ENCODE peak calls at places on chromosomes 6 and 20, in six cellular contexts. H is fibroblast of lung, G is HL-60, R is HCT116, V is dorsolateral prefrontal cortex, C is cardiac fibroblast. O is an unnamed sample.

GRCh38 chr6:30555428-30556005 is 772 bp downstream of the GNL1 start:
- DNase-seq in H (peak; percentile 44), G (no peak), R (no peak), V (peak; percentile 66), C (peak; percentile 27), O (no peak)

GRCh38 chr20:3330046-3330741 is 77.3 kb downstream of the DNAAF9 start:
- DNase-seq in H (peak; percentile 61), G (peak; percentile 45), R (no peak), V (no peak), C (peak; percentile 53), O (peak; percentile 21)

GRCh38 chr6:79824231-79824630 is 123.1 kb downstream of the ELOVL4 start:
- DNase-seq in H (peak; percentile 28), G (no peak), R (no peak), V (no peak), C (peak; percentile 38), O (no peak)

GRCh38 chr20:45044084-45044573 is 56.8 kb downstream of the KCNS1 start:
- DNase-seq in H (peak; percentile 89), G (peak; percentile 66), R (peak; percentile 57), V (no peak), C (peak; percentile 90), O (peak; percentile 63)

GRCh38 chr20:38883981-38884733 is 42.1 kb upstream of the FAM83D start:
- DNase-seq in H (no peak), G (peak; percentile 24), R (no peak), V (peak; percentile 45), C (no peak), O (no peak)

GRCh38 chr6:139765825-139766285 is 391.4 kb upstream of the CITED2 start:
- DNase-seq in H (peak; percentile 74), G (no peak), R (peak; percentile 55), V (no peak), C (peak; percentile 61), O (no peak)

GRCh38 chr6:37915463-37915862 is 95.9 kb downstream of the ZFAND3 start:
- DNase-seq in H (no peak), G (no peak), R (no peak), V (no peak), C (no peak), O (no peak)

GRCh38 chr6:156988276-156989158 is 211.3 kb downstream of the ARID1B start:
- DNase-seq in H (no peak), G (peak; percentile 12), R (no peak), V (no peak), C (peak; percentile 22), O (no peak)

GRCh38 chr6:7467007-7467897 is 74.2 kb upstream of the DSP start:
- DNase-seq in H (no peak), G (no peak), R (no peak), V (no peak), C (no peak), O (no peak)

GRCh38 chr6:32796848-32797776 is 19.7 kb downstream of the HLA-DOB start:
- DNase-seq in H (peak; percentile 68), G (peak; percentile 70), R (peak; percentile 31), V (peak; percentile 79), C (peak; percentile 71), O (no peak)

GRCh38 chr6:16474834-16475781 is 236.7 kb downstream of the GMPR start:
- DNase-seq in H (no peak), G (no peak), R (no peak), V (no peak), C (no peak), O (no peak)

GRCh38 chr6:84220809-84221409 is 6.5 kb downstream of the CEP162 start:
- DNase-seq in H (peak; percentile 61), G (no peak), R (peak; percentile 10), V (no peak), C (peak; percentile 65), O (peak; percentile 7)

GRCh38 chr6:70957284-70957617 is 391 bp upstream of the B3GAT2 start:
- DNase-seq in H (peak; percentile 4), G (no peak), R (no peak), V (no peak), C (no peak), O (no peak)

GRCh38 chr6:27896398-27896796 is 15.8 kb downstream of the OR2B2 start:
- DNase-seq in H (no peak), G (no peak), R (no peak), V (no peak), C (no peak), O (no peak)
- H3K4me3 ChIP-seq in H (no peak overlapping the region), G (peak overlapping the region; percentile 51), R (no peak overlapping the region), V (no peak overlapping the region), C (no peak overlapping the region), O (no peak overlapping the region)

DNA sequence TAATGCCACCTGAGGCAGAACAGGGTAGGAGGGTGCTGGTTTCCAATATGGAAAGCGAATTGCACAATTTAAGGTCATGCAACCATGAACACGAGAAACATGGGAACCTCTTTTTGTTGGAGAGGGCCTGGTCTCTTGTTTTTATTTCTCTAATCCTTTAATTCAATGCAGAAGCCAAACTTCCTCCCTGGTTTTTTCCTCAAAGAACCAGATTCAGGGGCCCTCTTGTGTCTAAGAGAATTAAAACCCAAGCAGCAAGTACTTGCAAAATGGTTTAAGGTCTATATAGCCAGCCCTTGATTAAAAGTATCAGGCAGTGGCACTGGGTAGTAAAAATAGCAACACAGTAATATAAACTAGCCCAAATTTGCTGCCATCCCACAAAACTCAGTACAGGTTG is 19.5 kb downstream of the GSTA4 start:
- DNase-seq in H (peak; percentile 63), G (no peak), R (no peak), V (no peak), C (peak; percentile 7), O (no peak)
- TF ChIP-seq CTCF in H (no peak), G (no peak), R (no peak), V (no peak), C (no peak), O (no peak)

DNA sequence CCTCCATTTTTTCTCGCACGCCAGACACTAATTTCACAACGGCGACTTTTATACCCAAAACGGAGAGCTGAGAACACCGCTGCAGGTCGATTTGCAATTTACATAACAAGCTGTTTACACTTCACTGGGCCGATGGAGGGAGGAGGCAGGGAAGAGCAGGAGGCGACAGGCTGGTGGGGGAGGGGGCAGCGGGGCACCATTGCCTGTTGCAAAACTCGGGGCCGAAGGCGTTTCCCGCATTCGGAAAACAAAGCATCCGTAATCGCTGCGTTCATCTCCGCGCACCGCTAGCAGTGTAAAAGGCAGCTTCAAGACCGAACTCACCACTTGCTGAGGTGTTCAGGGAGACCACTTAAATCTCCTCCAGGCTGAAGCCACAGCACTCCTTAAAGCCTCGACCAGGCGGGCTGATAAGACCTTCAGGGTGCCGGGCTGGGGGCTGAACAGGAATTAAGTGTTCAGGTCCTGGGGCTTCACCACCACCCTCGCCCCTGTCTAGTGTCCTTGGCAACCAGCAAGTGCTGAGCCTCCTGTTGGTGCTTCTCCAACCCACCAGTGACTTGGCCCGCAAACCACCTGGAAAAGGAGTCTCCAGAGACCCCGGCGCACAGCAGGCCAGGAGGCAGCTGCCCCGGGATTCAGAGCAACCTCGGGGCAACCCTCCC is 2.0 kb upstream of the FOXC1 start:
- DNase-seq in H (no peak), G (peak; percentile 20), R (no peak), V (no peak), C (no peak), O (no peak)
- H3K4me3 ChIP-seq in H (no peak overlapping the region), G (no peak overlapping the region), R (no peak overlapping the region), V (peak overlapping the region; percentile 64), C (no peak overlapping the region), O (no peak overlapping the region)

GRCh38 chr20:41747226-41747625 is 129.0 kb upstream of the CHD6 start:
- DNase-seq in H (no peak), G (no peak), R (no peak), V (no peak), C (no peak), O (no peak)

GRCh38 chr20:41750137-41750536 is 132.0 kb upstream of the CHD6 start:
- DNase-seq in H (no peak), G (no peak), R (no peak), V (no peak), C (no peak), O (no peak)

GRCh38 chr20:41748051-41748450 is 129.9 kb upstream of the CHD6 start:
- DNase-seq in H (no peak), G (no peak), R (no peak), V (no peak), C (no peak), O (no peak)

GRCh38 chr20:41748756-41749582 is 130.8 kb upstream of the CHD6 start:
- DNase-seq in H (no peak), G (no peak), R (no peak), V (no peak), C (no peak), O (no peak)

DNA sequence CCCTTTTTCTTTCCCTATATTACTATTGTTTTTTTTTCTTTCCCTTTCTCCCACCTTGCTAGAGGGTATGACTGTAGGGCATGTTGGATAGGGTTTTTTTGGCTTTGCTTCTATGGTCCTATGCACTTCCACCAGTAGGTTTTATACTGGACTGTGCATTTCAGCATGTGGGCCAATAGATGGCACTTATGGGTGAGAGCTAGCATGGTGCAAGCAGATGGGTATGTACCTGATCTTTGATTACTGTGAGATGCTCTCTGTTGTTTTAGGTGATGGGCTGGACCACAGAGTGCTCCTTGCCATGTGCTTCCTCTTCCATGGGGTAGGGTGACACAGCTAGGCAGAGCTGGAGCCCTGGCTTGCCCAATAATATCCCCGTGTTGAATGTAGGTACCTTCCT is 128.5 kb upstream of the CHD6 start:
- DNase-seq in H (no peak), G (no peak), R (no peak), V (no peak), C (no peak), O (no peak)
- TF ChIP-seq CTCF in H (no peak), G (no peak), R (no peak), V (no peak), C (no peak), O (no peak)

GRCh38 chr6:900716-901605 is 208.0 kb upstream of the EXOC2 start:
- DNase-seq in H (no peak), G (no peak), R (no peak), V (no peak), C (no peak), O (no peak)
- H3K4me3 ChIP-seq in H (no peak overlapping the region), G (no peak overlapping the region), R (no peak overlapping the region), V (no peak overlapping the region), C (no peak overlapping the region), O (no peak overlapping the region)

GRCh38 chr6:135162678-135163439 is 18.2 kb upstream of the MYB start:
- DNase-seq in H (no peak), G (peak; percentile 37), R (peak; percentile 68), V (no peak), C (peak; percentile 63), O (no peak)
- TF ChIP-seq CTCF in H (peak; percentile 57), G (peak; percentile 74), R (peak; percentile 90), V (peak; percentile 50), C (peak; percentile 92), O (peak; percentile 81)

O was measured in HFF-Myc.